ENCODE peak calls at places on chromosomes 6 and 20, in eight cellular contexts. N is GM06990, I is stomach, M is mesothelial cell of epicardium, L is Peyer's patch, X is A549, C is MM.1S, E is AG10803. P is an unnamed sample.

GRCh38 chr6:35278708-35279107 is 18.9 kb upstream of the DEF6 start:
- DNase-seq in N (no peak), I (no peak), M (no peak), L (no peak), X (no peak), C (no peak), E (no peak), P (no peak)

GRCh38 chr6:35058827-35059522 is 82.2 kb downstream of the TCP11 start:
- DNase-seq in N (no peak), I (peak; percentile 45), M (no peak), L (no peak), X (no peak), C (no peak), E (no peak), P (no peak)

GRCh38 chr6:150587637-150588036 is 12.0 kb upstream of the PLEKHG1 start:
- DNase-seq in N (no peak), I (no peak), M (no peak), L (no peak), X (no peak), C (no peak), E (no peak), P (no peak)

GRCh38 chr20:35235881-35236280 is 9.4 kb downstream of the MMP24 start:
- DNase-seq in N (no peak), I (no peak), M (no peak), L (no peak), X (no peak), C (no peak), E (no peak), P (no peak)

GRCh38 chr20:24318569-24319352 is 150.7 kb upstream of the SYNDIG1 start:
- DNase-seq in N (no peak), I (no peak), M (no peak), L (no peak), X (no peak), C (no peak), E (no peak), P (no peak)

GRCh38 chr6:169826697-169827096 is 75.3 kb downstream of the ERMARD start:
- DNase-seq in N (no peak), I (no peak), M (no peak), L (no peak), X (no peak), C (no peak), E (no peak), P (no peak)

GRCh38 chr6:16409531-16410441 is 171.4 kb downstream of the GMPR start:
- DNase-seq in N (peak; percentile 58), I (peak; percentile 52), M (no peak), L (peak; percentile 61), X (peak; percentile 24), C (no peak), E (peak; percentile 86), P (peak; percentile 28)

GRCh38 chr20:8454137-8454712 is 322.2 kb downstream of the PLCB1 start:
- DNase-seq in N (no peak), I (no peak), M (no peak), L (no peak), X (peak; percentile 10), C (no peak), E (peak; percentile 84), P (peak; percentile 22)

GRCh38 chr6:2225422-2226392 is 19.7 kb downstream of the GMDS start:
- DNase-seq in N (no peak), I (peak; percentile 56), M (no peak), L (no peak), X (no peak), C (no peak), E (peak; percentile 15), P (no peak)

GRCh38 chr6:15574497-15574896 is 88.3 kb downstream of the DTNBP1 start:
- DNase-seq in N (no peak), I (no peak), M (no peak), L (no peak), X (no peak), C (no peak), E (no peak), P (no peak)

GRCh38 chr6:37777272-37777736 is 42.2 kb upstream of the ZFAND3 start:
- DNase-seq in N (peak; percentile 40), I (no peak), M (no peak), L (no peak), X (no peak), C (peak; percentile 88), E (no peak), P (no peak)

GRCh38 chr6:124970243-124970642 is 8.0 kb downstream of the RNF217 start:
- DNase-seq in N (no peak), I (no peak), M (no peak), L (no peak), X (no peak), C (no peak), E (peak; percentile 36), P (no peak)

GRCh38 chr6:83615025-83615999 is 93.6 kb downstream of the SNAP91 start:
- DNase-seq in N (peak; percentile 13), I (no peak), M (no peak), L (no peak), X (peak; percentile 15), C (peak; percentile 42), E (peak; percentile 45), P (peak; percentile 9)

GRCh38 chr6:125926711-125927110 is 29.9 kb upstream of the HINT3 start:
- DNase-seq in N (no peak), I (no peak), M (no peak), L (no peak), X (no peak), C (no peak), E (no peak), P (no peak)

GRCh38 chr6:37882724-37883413 is 63.3 kb downstream of the ZFAND3 start:
- DNase-seq in N (no peak), I (no peak), M (no peak), L (no peak), X (no peak), C (no peak), E (peak; percentile 87), P (no peak)

GRCh38 chr20:25310921-25311728 is 63.2 kb downstream of the PYGB start:
- DNase-seq in N (no peak), I (peak; percentile 20), M (peak; percentile 5), L (no peak), X (no peak), C (peak; percentile 59), E (peak; percentile 94), P (peak; percentile 22)

GRCh38 chr6:134741193-134741521 is 208.7 kb downstream of the ALDH8A1 start:
- DNase-seq in N (no peak), I (no peak), M (no peak), L (no peak), X (no peak), C (no peak), E (no peak), P (no peak)

GRCh38 chr6:13485923-13486557 is 1.4 kb downstream of the GFOD1 start:
- DNase-seq in N (peak; percentile 72), I (no peak), M (no peak), L (peak; percentile 69), X (peak; percentile 42), C (peak; percentile 51), E (peak; percentile 34), P (peak; percentile 73)

GRCh38 chr6:136593748-136594490 is 43.7 kb upstream of the MAP7 start:
- DNase-seq in N (peak; percentile 78), I (peak; percentile 57), M (no peak), L (no peak), X (no peak), C (peak; percentile 96), E (peak; percentile 99), P (peak; percentile 75)

GRCh38 chr6:164106345-164106769 is 691.8 kb downstream of the QKI start:
- DNase-seq in N (no peak), I (no peak), M (no peak), L (no peak), X (no peak), C (no peak), E (no peak), P (peak; percentile 44)

GRCh38 chr6:38784506-38785235 is 69.6 kb downstream of the DNAH8 start:
- DNase-seq in N (no peak), I (no peak), M (no peak), L (no peak), X (no peak), C (peak; percentile 14), E (no peak), P (no peak)

GRCh38 chr6:17042422-17043147 is 59.3 kb upstream of the STMND1 start:
- DNase-seq in N (no peak), I (no peak), M (no peak), L (no peak), X (peak; percentile 8), C (no peak), E (peak; percentile 52), P (no peak)

DNA sequence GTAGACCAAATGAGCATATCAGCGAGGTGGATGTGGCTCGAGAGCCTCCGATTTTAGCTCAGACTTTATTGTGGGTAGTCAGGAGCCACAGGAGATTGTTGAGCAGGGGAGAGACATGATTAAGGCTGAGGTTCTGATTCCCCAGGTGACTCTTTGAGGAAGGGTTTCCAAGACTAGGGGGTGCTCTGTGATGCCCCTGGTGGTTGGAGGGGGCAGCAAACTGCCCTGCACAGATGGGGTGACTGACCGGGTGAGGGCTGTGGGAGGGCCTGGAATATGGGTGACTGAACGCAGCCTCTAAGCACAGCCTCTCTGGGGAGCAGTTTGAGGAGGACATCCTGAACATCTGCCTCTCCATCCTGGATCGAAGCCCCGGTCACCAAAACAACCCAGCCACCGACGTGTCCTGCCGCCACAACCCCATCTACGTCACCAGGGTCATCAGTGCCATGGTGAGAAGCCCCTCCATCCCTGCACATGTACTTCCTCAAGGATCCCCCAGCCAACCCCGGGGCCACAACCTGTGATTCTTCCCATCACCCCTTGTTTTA is 17.0 kb downstream of the TGM6 start:
- DNase-seq in N (no peak), I (no peak), M (no peak), L (no peak), X (no peak), C (no peak), E (no peak), P (no peak)
- TF ChIP-seq CTCF in N (peak; percentile 26), I (no peak), M (no peak), L (no peak), X (no peak), C (peak; percentile 16), E (no peak), P (no peak)

DNA sequence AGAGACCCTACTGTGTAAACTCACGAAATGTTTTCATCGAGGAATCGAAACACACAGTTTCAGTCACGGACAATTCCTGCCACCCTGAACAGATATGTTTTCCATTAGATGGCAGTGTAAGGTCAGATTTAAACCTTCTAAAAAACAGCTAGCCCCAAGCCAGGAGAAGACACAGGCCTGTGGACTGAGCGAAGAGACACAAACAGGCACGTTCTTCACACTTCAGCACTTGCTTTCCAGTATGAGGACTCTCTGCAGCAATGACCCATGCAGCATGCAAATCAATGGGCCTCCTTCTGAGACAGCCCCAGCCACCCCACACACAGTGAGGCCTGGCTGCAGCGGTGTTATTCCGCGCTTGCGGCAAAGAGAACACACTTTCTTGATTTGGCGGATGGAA is 31.9 kb downstream of the HUS1B start:
- DNase-seq in N (no peak), I (no peak), M (no peak), L (no peak), X (no peak), C (no peak), E (peak; percentile 17), P (no peak)
- TF ChIP-seq CTCF in N (no peak), I (no peak), M (no peak), L (peak; percentile 29), X (peak; percentile 8), C (no peak), E (peak; percentile 16), P (no peak)

GRCh38 chr6:26493258-26493657 is 6.8 kb upstream of the BTN1A1 start:
- DNase-seq in N (no peak), I (no peak), M (no peak), L (no peak), X (no peak), C (peak; percentile 69), E (peak; percentile 28), P (no peak)
- TF ChIP-seq CTCF in N (peak; percentile 27), I (no peak), M (no peak), L (peak; percentile 25), X (no peak), C (peak; percentile 39), E (peak; percentile 30), P (peak; percentile 41)

GRCh38 chr6:157158897-157159296 is 164.4 kb downstream of the TMEM242 start:
- DNase-seq in N (no peak), I (no peak), M (no peak), L (no peak), X (no peak), C (no peak), E (no peak), P (no peak)
- TF ChIP-seq CTCF in N (no peak), I (no peak), M (no peak), L (no peak), X (no peak), C (no peak), E (no peak), P (peak; percentile 6)